ENCODE peak calls at places on chromosomes 2 and 18, in four cellular contexts. One of them, this sample, is unnamed.

GRCh38 chr2:3481736-3482362 is 37.5 kb downstream of the ADI1 start:
- DNase-seq in WTC11: no peak
- DNase-seq in GM12878: no peak
- DNase-seq in K562: no peak
- DNase-seq in this sample: no peak

GRCh38 chr2:128309341-128310093 is 9.2 kb downstream of the HS6ST1 start:
- DNase-seq in WTC11: no peak
- DNase-seq in GM12878: no peak
- DNase-seq in K562: peak
- DNase-seq in this sample: peak

GRCh38 chr18:26436176-26437031 is 111.9 kb downstream of the KCTD1 start:
- DNase-seq in K562: no peak
- DNase-seq in GM12878: no peak
- DNase-seq in WTC11: no peak
- DNase-seq in this sample: peak

GRCh38 chr2:121723316-121723715 is 13.4 kb downstream of the NIFK start:
- DNase-seq in K562: no peak
- DNase-seq in GM12878: no peak
- DNase-seq in WTC11: no peak
- DNase-seq in this sample: no peak

GRCh38 chr2:100704156-100704555 is 115.8 kb upstream of the NPAS2 start:
- DNase-seq in K562: no peak
- DNase-seq in GM12878: no peak
- DNase-seq in WTC11: no peak
- DNase-seq in this sample: no peak

GRCh38 chr2:235162544-235163197 is 210.9 kb downstream of the SH3BP4 start:
- DNase-seq in WTC11: no peak
- DNase-seq in GM12878: no peak
- DNase-seq in K562: no peak
- DNase-seq in this sample: no peak

GRCh38 chr2:69200107-69200520 is 186.9 kb downstream of the GFPT1 start:
- DNase-seq in GM12878: no peak
- DNase-seq in WTC11: no peak
- DNase-seq in K562: no peak
- DNase-seq in this sample: peak

GRCh38 chr2:187978341-187978740 is 313.3 kb upstream of the GULP1 start:
- DNase-seq in GM12878: no peak
- DNase-seq in K562: no peak
- DNase-seq in WTC11: no peak
- DNase-seq in this sample: no peak

GRCh38 chr2:119252186-119253113 is 28.8 kb downstream of the STEAP3 start:
- DNase-seq in GM12878: no peak
- DNase-seq in K562: no peak
- DNase-seq in WTC11: no peak
- DNase-seq in this sample: no peak

GRCh38 chr18:76821875-76822509 is 365 bp upstream of the ZNF236 start:
- DNase-seq in K562: peak
- DNase-seq in WTC11: peak
- DNase-seq in GM12878: no peak
- DNase-seq in this sample: no peak

GRCh38 chr2:156322681-156323211 is 9.8 kb downstream of the NR4A2 start:
- DNase-seq in GM12878: no peak
- DNase-seq in WTC11: peak
- DNase-seq in K562: no peak
- DNase-seq in this sample: no peak

GRCh38 chr2:74267068-74267467 is 68.7 kb downstream of the MTHFD2 start:
- DNase-seq in GM12878: no peak
- DNase-seq in WTC11: peak
- DNase-seq in K562: peak
- DNase-seq in this sample: peak

GRCh38 chr2:134160793-134161504 is 92.9 kb upstream of the MGAT5 start:
- DNase-seq in K562: peak
- DNase-seq in WTC11: no peak
- DNase-seq in GM12878: no peak
- DNase-seq in this sample: no peak

GRCh38 chr2:234978466-234979203 is 26.8 kb downstream of the SH3BP4 start:
- DNase-seq in K562: no peak
- DNase-seq in GM12878: no peak
- DNase-seq in WTC11: no peak
- DNase-seq in this sample: peak

GRCh38 chr2:241936457-241937133 is 67.1 kb downstream of the RTP5 start:
- DNase-seq in K562: no peak
- DNase-seq in GM12878: no peak
- DNase-seq in WTC11: no peak
- DNase-seq in this sample: no peak

GRCh38 chr2:206971805-206972204 is 32.5 kb downstream of the CPO start:
- DNase-seq in GM12878: no peak
- DNase-seq in K562: no peak
- DNase-seq in WTC11: no peak
- DNase-seq in this sample: no peak

GRCh38 chr2:173028671-173029070 is 47.0 kb upstream of the MAP3K20 start:
- DNase-seq in K562: no peak
- DNase-seq in WTC11: no peak
- DNase-seq in GM12878: no peak
- DNase-seq in this sample: no peak

GRCh38 chr2:216693414-216694100 is 1.8 kb downstream of the IGFBP5 start:
- DNase-seq in GM12878: no peak
- DNase-seq in K562: no peak
- DNase-seq in WTC11: no peak
- DNase-seq in this sample: no peak

GRCh38 chr2:18975506-18975905 is 382.9 kb downstream of the OSR1 start:
- DNase-seq in WTC11: no peak
- DNase-seq in GM12878: no peak
- DNase-seq in K562: no peak
- DNase-seq in this sample: no peak

GRCh38 chr2:21423854-21424253 is 300.1 kb downstream of the TDRD15 start:
- DNase-seq in GM12878: no peak
- DNase-seq in WTC11: no peak
- DNase-seq in K562: no peak
- DNase-seq in this sample: no peak

GRCh38 chr2:164504253-164504652 is 117.0 kb downstream of the GRB14 start:
- DNase-seq in WTC11: peak
- DNase-seq in GM12878: no peak
- DNase-seq in K562: no peak
- DNase-seq in this sample: peak

GRCh38 chr2:217835931-217836881 is 166.6 kb downstream of the TNS1 start:
- DNase-seq in K562: no peak
- DNase-seq in WTC11: no peak
- DNase-seq in GM12878: no peak
- DNase-seq in this sample: no peak

GRCh38 chr2:73243884-73244570 is 9.9 kb downstream of the CCT7 start:
- DNase-seq in WTC11: no peak
- DNase-seq in K562: no peak
- DNase-seq in GM12878: no peak
- DNase-seq in this sample: no peak

GRCh38 chr2:111029135-111029927 is 91.4 kb upstream of the BCL2L11 start:
- DNase-seq in GM12878: no peak
- DNase-seq in WTC11: peak
- DNase-seq in K562: no peak
- DNase-seq in this sample: no peak
- TF ChIP-seq MAX in GM12878: no peak
- TF ChIP-seq MAX in WTC11: no peak
- TF ChIP-seq MAX in K562: no peak
- TF ChIP-seq MAX in this sample: no peak

DNA sequence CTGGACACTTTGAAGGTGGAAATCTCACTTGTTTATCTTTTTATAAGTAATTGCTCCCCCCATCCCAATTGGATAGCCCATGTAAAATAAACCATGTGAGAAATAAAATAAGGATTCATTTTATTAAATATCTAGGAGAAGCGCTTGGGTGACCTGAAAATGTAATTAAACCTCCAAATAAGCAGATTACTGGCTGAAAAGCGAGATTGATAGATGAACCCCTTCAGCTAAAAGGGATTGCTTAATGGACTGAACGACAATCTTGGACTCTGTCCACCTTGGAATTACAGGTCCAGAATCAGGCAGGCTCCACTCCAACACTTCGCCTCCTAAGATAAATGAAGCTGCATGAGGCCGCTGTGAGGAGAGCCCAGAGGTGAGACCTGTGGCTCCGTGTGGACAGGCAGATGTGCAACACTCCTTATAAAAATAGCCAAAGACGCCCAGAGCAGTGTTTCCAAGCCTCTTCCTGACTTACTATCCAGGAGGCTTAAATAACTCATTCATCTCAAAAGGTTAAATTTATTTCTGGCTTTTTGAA is 441.5 kb downstream of the MTX2 start:
- DNase-seq in K562: no peak
- DNase-seq in WTC11: no peak
- DNase-seq in GM12878: no peak
- DNase-seq in this sample: no peak
- TF ChIP-seq ATF2 in K562: no peak
- TF ChIP-seq ATF2 in WTC11: no peak
- TF ChIP-seq ATF2 in GM12878: no peak
- TF ChIP-seq ATF2 in this sample: no peak

DNA sequence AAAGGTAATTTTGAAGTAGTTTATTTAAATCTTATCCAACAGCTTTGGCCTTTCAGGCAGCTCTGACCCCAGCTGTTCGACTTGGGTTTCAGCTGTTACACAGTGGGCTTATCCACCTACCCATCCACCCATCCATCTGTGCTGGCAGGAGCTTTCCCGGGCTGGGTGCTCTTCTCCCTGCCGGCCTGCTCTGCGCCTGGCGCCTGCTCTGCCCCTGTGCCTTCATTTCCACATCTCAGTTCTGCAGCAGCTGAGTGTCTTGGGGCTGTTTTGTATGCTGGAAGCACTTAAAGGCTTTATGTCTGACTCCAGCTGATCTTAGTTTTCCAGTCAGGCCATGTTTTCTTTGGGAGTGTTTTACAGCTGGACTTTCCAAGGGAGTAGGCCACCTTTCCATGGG is 24.2 kb downstream of the LDLRAD4 start:
- DNase-seq in WTC11: no peak
- DNase-seq in K562: no peak
- DNase-seq in GM12878: no peak
- DNase-seq in this sample: no peak
- TF ChIP-seq CBFB in WTC11: no peak
- TF ChIP-seq CBFB in K562: no peak
- TF ChIP-seq CBFB in GM12878: no peak
- TF ChIP-seq CBFB in this sample: no peak

GRCh38 chr18:30271716-30272115 is 770.8 kb downstream of the DSC3 start:
- DNase-seq in WTC11: no peak
- DNase-seq in GM12878: no peak
- DNase-seq in K562: no peak
- DNase-seq in this sample: no peak
- TF ChIP-seq MAX in WTC11: no peak
- TF ChIP-seq MAX in GM12878: no peak
- TF ChIP-seq MAX in K562: no peak
- TF ChIP-seq MAX in this sample: no peak

DNA sequence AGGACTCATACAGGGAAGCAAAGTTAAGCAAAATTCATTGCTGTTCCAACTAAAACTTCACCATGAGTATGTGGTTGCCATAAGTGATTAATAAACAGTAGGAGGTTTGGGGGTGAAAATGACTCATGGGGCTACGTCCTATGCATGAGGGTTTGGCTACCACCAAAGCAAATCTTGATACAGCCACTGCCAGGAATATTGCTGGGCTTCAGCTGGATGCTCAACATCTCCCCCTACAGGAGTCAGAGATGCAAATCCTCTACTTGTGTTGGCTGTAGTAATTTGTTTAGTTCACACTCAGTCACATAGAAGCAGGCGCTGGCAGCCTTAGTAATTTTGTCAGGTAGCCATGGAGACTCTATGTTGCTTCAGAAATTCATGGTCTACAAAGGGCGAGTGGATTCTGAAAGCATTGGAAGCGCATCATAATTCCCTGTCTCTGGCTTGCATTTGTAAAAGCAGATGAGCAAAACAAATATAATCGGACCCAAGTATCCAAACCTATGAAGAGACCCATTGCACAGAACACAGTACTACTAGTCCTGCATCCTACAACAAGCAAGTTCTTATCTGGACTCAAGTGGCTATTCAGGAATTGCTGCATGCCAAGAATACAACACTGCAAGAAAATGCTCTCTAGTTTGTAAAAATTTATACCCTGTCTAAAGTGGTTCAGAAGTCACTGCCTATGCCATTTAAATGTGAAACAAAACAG is 76.0 kb downstream of the CD28 start:
- DNase-seq in K562: peak
- DNase-seq in WTC11: peak
- DNase-seq in GM12878: no peak
- DNase-seq in this sample: peak
- TF ChIP-seq ATF2 in K562: no peak
- TF ChIP-seq ATF2 in WTC11: no peak
- TF ChIP-seq ATF2 in GM12878: no peak
- TF ChIP-seq ATF2 in this sample: no peak

GRCh38 chr2:109419960-109420370 is 193.8 kb downstream of the SEPTIN10 start:
- DNase-seq in K562: no peak
- DNase-seq in GM12878: no peak
- DNase-seq in WTC11: no peak
- DNase-seq in this sample: no peak
- TF ChIP-seq CBFB in K562: no peak
- TF ChIP-seq CBFB in GM12878: no peak
- TF ChIP-seq CBFB in WTC11: no peak
- TF ChIP-seq CBFB in this sample: no peak

DNA sequence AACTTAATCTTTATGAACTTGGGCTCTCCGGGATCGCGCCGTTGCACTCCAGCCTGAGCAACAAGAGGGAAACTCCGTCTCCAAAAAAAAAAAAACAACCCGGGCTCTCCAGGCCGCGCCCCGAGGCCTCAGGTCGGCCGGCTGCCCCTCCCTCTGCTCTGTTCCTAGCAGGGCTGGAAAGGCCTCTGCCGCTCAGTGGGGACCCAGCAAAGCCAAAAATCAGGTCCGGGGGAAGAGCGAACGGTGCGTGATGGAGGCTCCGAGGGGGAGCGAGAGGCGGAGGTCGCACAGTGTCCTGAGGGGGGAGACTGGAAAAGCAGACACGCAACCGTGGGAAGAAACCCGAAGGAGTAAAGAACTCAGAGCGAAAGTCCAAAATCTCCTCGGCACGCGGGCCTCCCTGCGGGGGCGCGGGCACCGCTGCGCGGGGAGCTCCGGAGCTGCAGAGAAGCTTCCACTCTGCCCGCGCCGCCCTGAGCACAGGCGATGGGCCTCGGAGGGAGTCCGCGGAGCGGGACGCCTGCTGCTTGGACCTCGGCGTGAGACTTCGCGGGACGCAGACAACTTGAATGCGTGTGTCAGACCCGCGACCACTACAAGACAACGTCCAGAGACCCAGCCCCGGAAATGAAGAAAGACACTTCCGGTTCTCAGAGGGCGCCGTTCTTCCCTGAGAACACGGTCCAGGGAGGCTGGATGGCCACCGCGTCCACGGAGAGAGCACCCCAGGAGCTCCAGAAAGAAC is 219.7 kb downstream of the DPP10 start:
- DNase-seq in GM12878: no peak
- DNase-seq in K562: no peak
- DNase-seq in WTC11: peak
- DNase-seq in this sample: no peak
- TF ChIP-seq MAX in GM12878: no peak
- TF ChIP-seq MAX in K562: no peak
- TF ChIP-seq MAX in WTC11: peak
- TF ChIP-seq MAX in this sample: no peak

GRCh38 chr2:141438536-141438935 is 692.3 kb downstream of the LRP1B start:
- DNase-seq in WTC11: no peak
- DNase-seq in GM12878: no peak
- DNase-seq in K562: no peak
- DNase-seq in this sample: no peak
- TF ChIP-seq ATF2 in WTC11: no peak
- TF ChIP-seq ATF2 in GM12878: no peak
- TF ChIP-seq ATF2 in K562: no peak
- TF ChIP-seq ATF2 in this sample: no peak